ENCODE peak calls at places on chromosome 13, in eight cellular contexts. R is progenitor cell of endocrine pancreas; X is uterus; L is psoas muscle; K is heart left ventricle; M is CD4-positive, alpha-beta T cell; E is adrenal gland; B is cardiac muscle cell. W is an unnamed sample.

GRCh38 chr13:109196896-109197295 is 567.5 kb downstream of the MYO16 start:
- DNase-seq in X (no peak), K (no peak), E (no peak), M (no peak), R (no peak), L (no peak), B (no peak), W (no peak)

GRCh38 chr13:62093984-62094383 is 678.3 kb upstream of the PCDH20 start:
- DNase-seq in L (no peak), E (no peak), M (no peak), X (no peak), R (no peak), B (no peak), K (no peak), W (no peak)

GRCh38 chr13:34037636-34038325 is 219.8 kb downstream of the RFC3 start:
- DNase-seq in X (no peak), K (no peak), M (no peak), R (no peak), L (no peak), E (no peak), B (no peak), W (no peak)

GRCh38 chr13:84417426-84417825 is 535.2 kb upstream of the SLITRK1 start:
- DNase-seq in K (no peak), L (no peak), E (no peak), X (no peak), R (no peak), M (no peak), B (no peak), W (peak; percentile 25)

GRCh38 chr13:32159147-32159869 is 127.7 kb downstream of the FRY start:
- DNase-seq in K (no peak), M (no peak), L (no peak), E (no peak), B (peak; percentile 49), R (no peak), X (no peak), W (no peak)

GRCh38 chr13:100349594-100349993 is 239.0 kb downstream of the GGACT start:
- DNase-seq in X (no peak), K (no peak), L (no peak), R (no peak), M (no peak), B (no peak), E (no peak), W (no peak)

GRCh38 chr13:27283906-27284523 is 13.4 kb downstream of the RASL11A start:
- DNase-seq in M (no peak), B (peak; percentile 44), E (peak; percentile 40), L (no peak), X (no peak), K (no peak), R (no peak), W (no peak)

GRCh38 chr13:80030491-80030890 is 310.4 kb downstream of the SPRY2 start:
- DNase-seq in L (no peak), M (no peak), K (no peak), R (no peak), B (peak; percentile 40), X (no peak), E (no peak), W (no peak)

GRCh38 chr13:78603240-78603947 is at the start of gene POU4F1:
- DNase-seq in M (peak; percentile 50), X (no peak), K (no peak), L (peak; percentile 71), B (peak; percentile 32), R (peak; percentile 65), E (no peak), W (no peak)

GRCh38 chr13:31909889-31910551 is 121.6 kb upstream of the FRY start:
- DNase-seq in K (no peak), L (no peak), M (peak; percentile 8), X (peak; percentile 41), B (peak; percentile 82), R (peak; percentile 25), E (peak; percentile 31), W (peak; percentile 63)

DNA sequence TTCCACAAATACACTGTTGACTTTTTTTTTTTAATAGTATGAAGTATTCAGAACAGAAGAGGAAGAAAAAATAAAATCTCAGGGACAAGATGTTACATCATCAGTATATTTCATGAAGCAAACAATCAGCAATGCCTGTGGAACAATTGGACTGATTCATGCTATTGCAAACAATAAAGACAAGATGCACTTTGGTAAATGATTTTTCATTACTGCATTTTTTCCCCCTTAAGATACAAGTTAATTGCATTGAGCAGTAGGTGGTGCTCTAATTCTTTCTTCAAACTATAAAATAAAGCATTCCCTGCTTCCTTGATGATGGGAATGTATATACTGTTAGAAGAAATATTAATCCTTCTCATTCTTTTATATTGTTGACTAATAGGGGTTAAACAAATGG is 17.1 kb downstream of the UCHL3 start:
- DNase-seq in B (peak; percentile 67), K (no peak), L (no peak), R (no peak), X (no peak), E (no peak), M (no peak), W (peak; percentile 67)
- TF ChIP-seq CTCF in B (peak; percentile 53), K (peak; percentile 26), L (peak; percentile 24), R (peak; percentile 37), X (no peak), E (no peak), M (no peak), W (peak; percentile 45)

GRCh38 chr13:57624565-57625435 is 6.7 kb upstream of the PCDH17 start:
- DNase-seq in X (no peak), M (no peak), B (peak; percentile 74), K (no peak), E (peak; percentile 21), L (no peak), R (peak; percentile 37), W (peak; percentile 68)
- TF ChIP-seq CTCF in X (peak; percentile 39), M (peak; percentile 48), B (peak; percentile 83), K (peak; percentile 86), E (peak; percentile 61), L (peak; percentile 55), R (peak; percentile 94), W (peak; percentile 80)

GRCh38 chr13:113086031-113086750 is 19.4 kb upstream of the F7 start:
- DNase-seq in X (no peak), L (peak; percentile 36), E (no peak), R (no peak), B (no peak), M (no peak), K (peak; percentile 37), W (no peak)
- TF ChIP-seq CTCF in X (no peak), L (no peak), E (no peak), R (no peak), B (peak; percentile 12), M (no peak), K (no peak), W (peak; percentile 17)

GRCh38 chr13:41075034-41075433 is 13.7 kb downstream of the WBP4 start:
- DNase-seq in K (no peak), E (no peak), M (peak; percentile 13), B (peak; percentile 66), X (no peak), L (peak; percentile 37), R (no peak), W (peak; percentile 37)
- TF ChIP-seq CTCF in K (peak; percentile 58), E (peak; percentile 59), M (peak; percentile 53), B (peak; percentile 52), X (peak; percentile 62), L (peak; percentile 43), R (peak; percentile 66), W (peak; percentile 56)

GRCh38 chr13:111076156-111077013 is 38.7 kb upstream of the ARHGEF7 start:
- DNase-seq in X (no peak), M (no peak), L (no peak), R (no peak), B (no peak), E (no peak), K (no peak), W (no peak)
- TF ChIP-seq CTCF in X (no peak), M (no peak), L (no peak), R (peak; percentile 29), B (peak; percentile 10), E (no peak), K (no peak), W (no peak)

DNA sequence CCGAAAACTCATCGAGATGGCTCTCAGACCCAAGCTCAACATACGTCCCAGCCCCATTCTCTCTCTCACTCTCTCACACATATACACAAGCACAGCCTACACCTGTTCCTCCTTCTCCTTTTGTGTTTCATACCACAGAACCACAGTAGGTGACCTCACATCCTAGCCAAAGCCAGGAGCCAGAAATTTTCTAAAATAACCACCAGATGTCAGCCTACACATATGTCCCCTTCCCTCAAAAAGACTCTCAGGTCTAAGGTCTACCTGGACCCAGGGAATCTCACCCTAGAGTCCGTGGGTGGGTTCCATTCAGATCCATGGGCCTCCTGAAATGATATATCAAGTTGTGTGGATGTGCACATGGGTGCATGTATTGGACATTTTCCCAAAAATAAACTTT is 104.2 kb upstream of the IPO5 start:
- DNase-seq in M (no peak), K (no peak), B (peak; percentile 39), E (no peak), R (no peak), L (no peak), X (no peak), W (peak; percentile 37)
- TF ChIP-seq CTCF in M (no peak), K (peak; percentile 19), B (peak; percentile 41), E (no peak), R (peak; percentile 55), L (no peak), X (no peak), W (peak; percentile 53)

DNA sequence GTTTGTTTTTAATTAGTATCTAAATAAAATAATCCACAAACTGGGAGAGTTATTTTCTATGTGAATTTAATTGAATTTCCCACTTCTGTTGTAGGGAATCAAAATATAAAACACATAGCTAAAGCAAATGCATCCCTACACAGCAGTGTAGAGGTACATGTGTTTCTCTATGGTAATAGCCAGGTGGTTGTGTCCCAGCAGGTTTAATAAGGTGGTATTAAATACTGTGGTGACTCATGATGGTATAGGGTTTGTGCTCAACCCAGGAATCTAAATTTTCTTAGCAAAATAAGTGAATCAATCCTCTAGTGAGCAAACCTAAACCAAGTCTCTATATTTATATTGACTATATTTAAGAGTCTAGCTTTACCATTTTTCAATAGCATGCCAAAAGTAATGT is 30.0 kb downstream of the PCDH9 start:
- DNase-seq in M (no peak), B (no peak), R (no peak), X (no peak), L (no peak), K (no peak), E (no peak), W (no peak)
- TF ChIP-seq CTCF in M (no peak), B (no peak), R (no peak), X (no peak), L (no peak), K (no peak), E (no peak), W (no peak)